ENCODE peak calls at places on chromosome 16, in six cellular contexts. G is neural progenitor cell, J is lung, Y is HT1080, D is neural crest cell, B is NCI-H774. N is an unnamed sample.

GRCh38 chr16:87498324-87499188 is 5.7 kb upstream of the ZCCHC14 start:
- DNase-seq in G (no peak), B (no peak), D (no peak), Y (no peak), J (no peak), N (no peak)

GRCh38 chr16:88651276-88651988 is 579 bp upstream of the CYBA start:
- DNase-seq in D (no peak), B (no peak), Y (no peak), J (peak; percentile 56), G (peak; percentile 47), N (no peak)

GRCh38 chr16:23597003-23597756 is 1.1 kb upstream of the NDUFAB1 start:
- DNase-seq in D (peak; percentile 6), B (no peak), G (peak; percentile 78), Y (peak; percentile 27), J (no peak), N (no peak)

GRCh38 chr16:88747588-88748301 is 37.3 kb downstream of the PIEZO1 start:
- DNase-seq in Y (no peak), J (no peak), G (no peak), B (no peak), D (no peak), N (no peak)

GRCh38 chr16:66278111-66278531 is 88.4 kb upstream of the CDH5 start:
- DNase-seq in G (no peak), J (peak; percentile 86), B (no peak), Y (no peak), D (no peak), N (no peak)

GRCh38 chr16:71629617-71630016 is 3.6 kb downstream of the MARVELD3 start:
- DNase-seq in Y (no peak), B (no peak), D (no peak), G (no peak), J (no peak), N (no peak)

GRCh38 chr16:57025941-57026777 is 36.8 kb downstream of the NLRC5 start:
- DNase-seq in B (no peak), Y (no peak), D (no peak), G (no peak), J (no peak), N (no peak)

GRCh38 chr16:57592591-57593003 is 35.8 kb upstream of the ADGRG1 start:
- DNase-seq in J (no peak), G (no peak), D (no peak), Y (no peak), B (no peak), N (no peak)

GRCh38 chr16:48152226-48152625 is 3.6 kb downstream of the ABCC12 start:
- DNase-seq in D (no peak), G (no peak), J (no peak), B (no peak), Y (no peak), N (no peak)

GRCh38 chr16:81035975-81036750 is 521 bp downstream of the ATMIN start:
- DNase-seq in J (no peak), B (no peak), G (peak; percentile 70), D (peak; percentile 14), Y (no peak), N (no peak)

GRCh38 chr16:87489434-87490045 is 3.3 kb downstream of the ZCCHC14 start:
- DNase-seq in Y (no peak), D (no peak), B (no peak), G (no peak), J (no peak), N (no peak)

GRCh38 chr16:9007177-9007794 is 43.6 kb upstream of the USP7 start:
- DNase-seq in J (no peak), Y (peak; percentile 28), D (no peak), B (no peak), G (no peak), N (no peak)

GRCh38 chr16:3950343-3951193 is 70.1 kb upstream of the CREBBP start:
- DNase-seq in D (no peak), J (peak; percentile 89), Y (no peak), G (no peak), B (no peak), N (peak; percentile 96)

GRCh38 chr16:3461120-3461519 is 17.6 kb downstream of the NAA60 start:
- DNase-seq in Y (no peak), D (no peak), B (no peak), G (peak; percentile 68), J (no peak), N (no peak)

GRCh38 chr16:560221-560700 is at the start of gene PRR35:
- DNase-seq in Y (no peak), B (no peak), J (no peak), G (no peak), D (no peak), N (no peak)

GRCh38 chr16:22632621-22633020 is 121.9 kb downstream of the NPIPB5 start:
- DNase-seq in J (no peak), B (no peak), Y (no peak), G (no peak), D (no peak), N (no peak)

GRCh38 chr16:27689711-27690110 is 139.8 kb downstream of the KATNIP start:
- DNase-seq in D (no peak), Y (no peak), B (no peak), G (no peak), J (no peak), N (no peak)

GRCh38 chr16:86508028-86508946 is 2.0 kb upstream of the FOXF1 start:
- DNase-seq in Y (no peak), J (no peak), B (no peak), D (no peak), G (peak; percentile 63), N (no peak)

GRCh38 chr16:84463221-84463620 is 41.2 kb downstream of the MEAK7 start:
- DNase-seq in D (no peak), G (no peak), B (no peak), Y (no peak), J (no peak), N (no peak)

GRCh38 chr16:58678716-58679115 is 5.9 kb downstream of the SLC38A7 start:
- DNase-seq in D (no peak), G (no peak), Y (peak; percentile 35), B (no peak), J (no peak), N (no peak)

GRCh38 chr16:81499576-81500380 is 55.2 kb downstream of the CMIP start:
- DNase-seq in G (no peak), Y (no peak), J (no peak), B (no peak), D (no peak), N (no peak)

GRCh38 chr16:57549730-57550129 is 7.3 kb downstream of the ADGRG5 start:
- DNase-seq in D (no peak), B (no peak), G (no peak), Y (no peak), J (no peak), N (no peak)

GRCh38 chr16:79597775-79598174 is 2.8 kb downstream of the MAF start:
- DNase-seq in D (no peak), Y (no peak), G (no peak), B (no peak), J (no peak), N (no peak)

GRCh38 chr16:84074721-84075120 is 32.1 kb upstream of the SLC38A8 start:
- DNase-seq in G (no peak), J (no peak), Y (no peak), B (no peak), D (no peak), N (no peak)

GRCh38 chr16:66227766-66228530 is 138.5 kb upstream of the CDH5 start:
- DNase-seq in G (no peak), Y (no peak), J (no peak), B (no peak), D (no peak), N (no peak)

GRCh38 chr16:50197582-50197981 is 44.5 kb downstream of the TENT4B start:
- DNase-seq in J (no peak), G (no peak), D (no peak), Y (no peak), B (no peak), N (no peak)

GRCh38 chr16:67723940-67724339 is 4.8 kb upstream of the GFOD2 start:
- DNase-seq in J (no peak), D (no peak), B (no peak), G (no peak), Y (no peak), N (no peak)

GRCh38 chr16:79372504-79373184 is 227.9 kb downstream of the MAF start:
- DNase-seq in G (no peak), D (no peak), J (peak; percentile 29), B (no peak), Y (peak; percentile 83), N (no peak)

GRCh38 chr16:13680021-13680672 is 239.8 kb upstream of the ERCC4 start:
- DNase-seq in D (no peak), J (no peak), Y (no peak), B (no peak), G (no peak), N (no peak)

GRCh38 chr16:72188512-72188911 is 16.6 kb upstream of the PMFBP1 start:
- DNase-seq in Y (no peak), J (no peak), D (no peak), G (no peak), B (no peak), N (no peak)

GRCh38 chr16:11613381-11614303 is 26.9 kb upstream of the LITAF start:
- DNase-seq in J (peak; percentile 71), Y (no peak), G (no peak), B (no peak), D (no peak), N (no peak)

GRCh38 chr16:83903739-83904138 is 4.8 kb downstream of the MLYCD start:
- DNase-seq in Y (no peak), J (no peak), G (no peak), D (no peak), B (no peak), N (no peak)

GRCh38 chr16:82888616-82889015 is 261.8 kb downstream of the CDH13 start:
- DNase-seq in Y (no peak), B (no peak), G (no peak), D (no peak), J (no peak), N (peak; percentile 65)

GRCh38 chr16:58051821-58052603 is 26.5 kb downstream of the MMP15 start:
- DNase-seq in J (no peak), G (no peak), B (no peak), D (no peak), Y (no peak), N (no peak)